ENCODE peak calls at places on chromosomes 5 and 9, in four cellular contexts. B is lower lobe of right lung; N is stimulated activated CD8-positive, alpha-beta memory T cell treated with anti-CD3 and anti-CD28 coated beads, Interleukin-2, amount 100 ng/mL, for 1 hour; H is RWPE1. P is an unnamed sample.

GRCh38 chr9:135797507-135798302 is 95.7 kb downstream of the KCNT1 start:
- DNase-seq in B (no peak), N (no peak), H (peak), P (no peak)

GRCh38 chr9:137237759-137238726 is 3.0 kb upstream of the TUBB4B start:
- DNase-seq in B (no peak), N (no peak), H (no peak), P (no peak)

GRCh38 chr9:105712773-105713172 is 18.4 kb downstream of the TMEM38B start:
- DNase-seq in B (no peak), N (no peak), H (no peak), P (no peak)

GRCh38 chr9:34496149-34496712 is 26.6 kb downstream of the ENHO start:
- DNase-seq in B (no peak), N (no peak), H (peak), P (no peak)

GRCh38 chr9:120820095-120820494 is 22.6 kb downstream of the PSMD5 start:
- DNase-seq in B (no peak), N (no peak), H (no peak), P (no peak)

GRCh38 chr5:139650031-139650688 is 2.0 kb downstream of the CXXC5 start:
- DNase-seq in B (peak), N (no peak), H (no peak), P (no peak)

GRCh38 chr9:87112656-87113055 is 165.3 kb upstream of the GAS1 start:
- DNase-seq in B (no peak), N (no peak), H (no peak), P (no peak)

GRCh38 chr9:34093578-34093977 is 32.9 kb downstream of the DCAF12 start:
- DNase-seq in B (no peak), N (no peak), H (no peak), P (no peak)

GRCh38 chr5:172235827-172236749 is 42.1 kb downstream of the EFCAB9 start:
- DNase-seq in B (no peak), N (no peak), H (no peak), P (no peak)

GRCh38 chr5:87101321-87101720 is 166.4 kb upstream of the RASA1 start:
- DNase-seq in B (no peak), N (no peak), H (no peak), P (no peak)

GRCh38 chr9:29062446-29062845 is 1489.2 kb upstream of the C9orf72 start:
- DNase-seq in B (no peak), N (no peak), H (no peak), P (no peak)

P was measured in activated CD4-positive, CD25-positive, alpha-beta regulatory T cell.